ENCODE peak calls at places on chromosomes 1 and 21, in five cellular contexts. One of them, this sample, is unnamed.

GRCh38 chr1:24374891-24375786 is 38.4 kb downstream of the STPG1 start:
- DNase-seq in K562: no peak
- DNase-seq in sigmoid colon: no peak
- DNase-seq in ovary: no peak
- DNase-seq in A549: no peak
- DNase-seq in this sample: no peak

GRCh38 chr1:10857689-10858088 is 61.2 kb upstream of the CASZ1 start:
- DNase-seq in K562: no peak
- DNase-seq in sigmoid colon: no peak
- DNase-seq in ovary: no peak
- DNase-seq in A549: no peak
- DNase-seq in this sample: no peak

GRCh38 chr1:32652244-32652962 is 1.4 kb downstream of the RBBP4 start:
- DNase-seq in K562: no peak
- DNase-seq in sigmoid colon: no peak
- DNase-seq in ovary: no peak
- DNase-seq in A549: no peak
- DNase-seq in this sample: no peak

GRCh38 chr1:200380589-200381021 is 29.2 kb downstream of the ZNF281 start:
- DNase-seq in K562: no peak
- DNase-seq in sigmoid colon: no peak
- DNase-seq in ovary: no peak
- DNase-seq in A549: no peak
- DNase-seq in this sample: no peak

GRCh38 chr1:100530901-100531487 is 6.9 kb upstream of the GPR88 start:
- DNase-seq in K562: no peak
- DNase-seq in sigmoid colon: peak; percentile 81
- DNase-seq in ovary: no peak
- DNase-seq in A549: no peak
- DNase-seq in this sample: peak; percentile 25

GRCh38 chr21:28257276-28257675 is 735.4 kb downstream of the LTN1 start:
- DNase-seq in K562: no peak
- DNase-seq in sigmoid colon: no peak
- DNase-seq in ovary: no peak
- DNase-seq in A549: no peak
- DNase-seq in this sample: no peak

GRCh38 chr1:111702504-111703050 is 36.6 kb downstream of the INKA2 start:
- DNase-seq in K562: no peak
- DNase-seq in sigmoid colon: no peak
- DNase-seq in ovary: no peak
- DNase-seq in A549: no peak
- DNase-seq in this sample: no peak

GRCh38 chr1:20183035-20183434 is 2.9 kb upstream of the UBXN10 start:
- DNase-seq in K562: no peak
- DNase-seq in sigmoid colon: no peak
- DNase-seq in ovary: no peak
- DNase-seq in A549: no peak
- DNase-seq in this sample: no peak

GRCh38 chr1:232942413-232943294 is 7.8 kb upstream of the NTPCR start:
- DNase-seq in K562: no peak
- DNase-seq in sigmoid colon: no peak
- DNase-seq in ovary: no peak
- DNase-seq in A549: no peak
- DNase-seq in this sample: no peak

GRCh38 chr1:165895451-165895871 is 68.0 kb downstream of the UCK2 start:
- DNase-seq in K562: no peak
- DNase-seq in sigmoid colon: no peak
- DNase-seq in ovary: no peak
- DNase-seq in A549: no peak
- DNase-seq in this sample: no peak

GRCh38 chr21:36478941-36479340 is 981 bp downstream of the CLDN14 start:
- DNase-seq in K562: no peak
- DNase-seq in sigmoid colon: no peak
- DNase-seq in ovary: no peak
- DNase-seq in A549: peak; percentile 15
- DNase-seq in this sample: no peak

GRCh38 chr21:36480618-36481017 is 696 bp upstream of the CLDN14 start:
- DNase-seq in K562: no peak
- DNase-seq in sigmoid colon: no peak
- DNase-seq in ovary: no peak
- DNase-seq in A549: no peak
- DNase-seq in this sample: no peak

GRCh38 chr21:36481639-36482038 is 1.7 kb upstream of the CLDN14 start:
- DNase-seq in K562: no peak
- DNase-seq in sigmoid colon: no peak
- DNase-seq in ovary: peak; percentile 53
- DNase-seq in A549: no peak
- DNase-seq in this sample: no peak

GRCh38 chr21:36478207-36478701 is 1.7 kb downstream of the CLDN14 start:
- DNase-seq in K562: no peak
- DNase-seq in sigmoid colon: no peak
- DNase-seq in ovary: no peak
- DNase-seq in A549: peak; percentile 73
- DNase-seq in this sample: no peak

GRCh38 chr21:36479415-36480402 is at the start of gene CLDN14:
- DNase-seq in K562: no peak
- DNase-seq in sigmoid colon: no peak
- DNase-seq in ovary: no peak
- DNase-seq in A549: no peak
- DNase-seq in this sample: peak; percentile 65
- TF ChIP-seq EP300 in K562: no peak
- TF ChIP-seq EP300 in sigmoid colon: no peak
- TF ChIP-seq EP300 in ovary: no peak
- TF ChIP-seq EP300 in A549: no peak
- TF ChIP-seq EP300 in this sample: no peak

DNA sequence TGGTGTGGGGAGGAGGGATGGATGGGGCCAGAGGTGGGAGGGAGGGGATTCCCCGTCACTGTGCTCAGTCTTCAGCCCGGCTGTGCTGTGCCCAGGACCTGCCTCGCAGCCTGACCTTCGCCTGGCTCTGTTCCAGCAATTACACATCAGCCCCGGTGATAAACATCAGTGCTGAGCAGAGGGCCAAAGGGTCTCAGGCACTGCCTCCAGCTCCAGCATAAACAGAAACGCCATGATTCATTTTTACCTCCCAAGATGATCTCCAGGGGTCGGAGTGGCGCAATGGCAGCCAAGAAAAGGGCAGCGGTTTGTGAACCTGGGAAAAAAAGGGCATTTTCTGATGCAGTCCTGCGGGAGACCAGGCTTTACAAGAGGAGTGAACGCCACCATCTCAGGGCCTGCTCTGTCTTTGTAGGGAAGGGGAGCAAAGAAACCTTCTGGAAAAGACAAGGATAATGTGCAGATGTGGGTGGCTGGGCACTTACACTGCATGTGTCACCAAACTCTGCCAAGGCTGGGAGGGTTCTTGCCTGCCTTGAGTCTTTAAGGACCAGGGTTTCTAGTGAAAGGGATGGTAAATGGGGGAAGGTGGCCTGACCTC is 28.1 kb downstream of the SHISA4 start:
- DNase-seq in K562: peak; percentile 72
- DNase-seq in sigmoid colon: peak; percentile 95
- DNase-seq in ovary: peak; percentile 80
- DNase-seq in A549: peak; percentile 67
- DNase-seq in this sample: peak; percentile 55
- TF ChIP-seq EP300 in K562: peak; percentile 23
- TF ChIP-seq EP300 in sigmoid colon: peak; percentile 57
- TF ChIP-seq EP300 in ovary: no peak
- TF ChIP-seq EP300 in A549: peak; percentile 49
- TF ChIP-seq EP300 in this sample: peak; percentile 77

DNA sequence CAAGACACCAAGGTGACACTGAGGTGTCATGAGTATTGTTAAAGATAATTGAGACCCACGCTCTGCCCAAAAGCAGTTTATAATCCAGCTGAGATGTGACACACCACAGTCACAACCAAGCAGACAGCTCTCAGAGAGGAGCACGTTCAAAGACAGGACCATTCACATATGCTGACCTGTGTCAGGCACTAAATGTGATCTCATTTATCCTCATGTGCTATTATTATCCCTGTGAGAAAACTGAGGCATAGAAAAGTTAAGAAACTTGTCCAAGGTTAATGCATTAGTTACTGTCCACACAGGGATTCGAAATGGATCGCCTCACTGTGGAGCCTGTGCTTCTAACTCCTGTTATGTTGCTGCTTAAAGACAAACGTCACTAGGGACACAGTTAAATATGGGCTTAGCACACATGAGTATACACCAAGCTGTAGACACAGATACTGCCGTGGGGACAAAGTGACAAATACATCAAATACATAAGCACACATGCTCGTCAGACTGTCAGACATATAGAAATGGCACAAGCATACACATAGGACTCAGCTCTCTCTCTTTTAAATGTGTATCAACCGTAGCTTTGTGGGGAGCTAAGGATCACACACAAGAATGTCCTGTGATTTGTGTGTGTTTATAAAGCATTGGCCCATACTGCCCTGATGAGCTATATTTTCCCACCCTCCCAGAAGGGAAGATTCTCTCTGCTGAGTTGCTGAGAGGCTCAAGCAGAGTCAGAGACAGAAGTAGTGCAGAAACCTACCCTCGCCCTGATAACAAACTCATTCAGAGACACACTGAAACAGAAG is 3.5 kb upstream of the IGSF8 start:
- DNase-seq in K562: no peak
- DNase-seq in sigmoid colon: no peak
- DNase-seq in ovary: no peak
- DNase-seq in A549: no peak
- DNase-seq in this sample: no peak
- TF ChIP-seq EP300 in K562: no peak
- TF ChIP-seq EP300 in sigmoid colon: no peak
- TF ChIP-seq EP300 in ovary: no peak
- TF ChIP-seq EP300 in A549: no peak
- TF ChIP-seq EP300 in this sample: no peak

GRCh38 chr1:27322569-27323116 is 680 bp downstream of the TMEM222 start:
- DNase-seq in K562: peak; percentile 41
- DNase-seq in sigmoid colon: no peak
- DNase-seq in ovary: no peak
- DNase-seq in A549: no peak
- DNase-seq in this sample: no peak

GRCh38 chr1:27318137-27318536 is 3.8 kb upstream of the TMEM222 start:
- DNase-seq in K562: no peak
- DNase-seq in sigmoid colon: no peak
- DNase-seq in ovary: no peak
- DNase-seq in A549: no peak
- DNase-seq in this sample: no peak

GRCh38 chr1:27318596-27318995 is 3.4 kb upstream of the TMEM222 start:
- DNase-seq in K562: peak; percentile 71
- DNase-seq in sigmoid colon: no peak
- DNase-seq in ovary: no peak
- DNase-seq in A549: no peak
- DNase-seq in this sample: no peak

GRCh38 chr1:27325286-27325685 is 3.3 kb downstream of the TMEM222 start:
- DNase-seq in K562: no peak
- DNase-seq in sigmoid colon: no peak
- DNase-seq in ovary: no peak
- DNase-seq in A549: no peak
- DNase-seq in this sample: no peak

GRCh38 chr1:27321813-27322568 is at the start of gene TMEM222:
- DNase-seq in K562: peak; percentile 98
- DNase-seq in sigmoid colon: peak; percentile 99
- DNase-seq in ovary: peak; percentile 97
- DNase-seq in A549: peak; percentile 95
- DNase-seq in this sample: peak; percentile 98
- TF ChIP-seq EP300 in K562: no peak
- TF ChIP-seq EP300 in sigmoid colon: peak; percentile 76
- TF ChIP-seq EP300 in ovary: peak; percentile 35
- TF ChIP-seq EP300 in A549: no peak
- TF ChIP-seq EP300 in this sample: no peak

DNA sequence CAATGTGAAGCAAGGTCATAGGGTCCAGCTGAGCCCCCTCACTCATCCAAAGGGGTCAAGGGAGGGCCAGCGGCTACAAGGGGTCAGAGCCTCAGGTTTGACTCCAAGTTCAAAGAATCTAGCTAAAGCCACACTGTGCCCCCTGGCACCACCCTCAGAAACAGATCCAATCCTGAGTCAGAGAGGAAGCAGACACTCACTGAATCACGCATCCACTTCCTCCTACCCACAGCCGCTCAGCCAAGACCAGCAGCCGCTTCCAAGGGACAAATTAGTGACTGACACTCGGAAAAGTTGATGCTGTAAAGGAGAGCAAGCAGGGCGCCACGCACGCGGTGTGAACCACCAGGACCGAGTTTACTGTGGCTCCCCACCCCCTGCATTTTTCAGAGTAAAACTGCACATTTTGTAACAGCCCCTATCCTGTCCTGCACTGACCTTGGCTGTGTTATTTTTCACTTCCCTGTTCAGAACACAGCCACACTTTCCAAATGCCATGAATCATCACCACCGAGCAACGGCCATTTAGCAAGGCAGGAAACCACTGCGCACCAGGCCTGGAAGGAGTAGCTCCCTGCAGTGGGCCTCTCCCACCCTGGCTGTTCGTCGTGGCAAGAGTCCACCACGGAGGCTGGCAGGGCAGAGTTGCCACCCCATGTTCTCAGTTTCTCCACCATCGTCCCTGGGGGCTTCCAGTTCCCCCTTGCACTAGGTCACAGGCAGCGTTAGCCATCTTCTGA is 147.8 kb downstream of the TOMM20 start:
- DNase-seq in K562: no peak
- DNase-seq in sigmoid colon: peak; percentile 94
- DNase-seq in ovary: peak; percentile 82
- DNase-seq in A549: peak; percentile 80
- DNase-seq in this sample: peak; percentile 67
- TF ChIP-seq EP300 in K562: peak; percentile 62
- TF ChIP-seq EP300 in sigmoid colon: peak; percentile 70
- TF ChIP-seq EP300 in ovary: peak; percentile 80
- TF ChIP-seq EP300 in A549: no peak
- TF ChIP-seq EP300 in this sample: peak; percentile 88

GRCh38 chr1:151611288-151611790 is 511 bp upstream of the SNX27 start:
- DNase-seq in K562: peak; percentile 19
- DNase-seq in sigmoid colon: peak; percentile 80
- DNase-seq in ovary: no peak
- DNase-seq in A549: no peak
- DNase-seq in this sample: peak; percentile 30
- TF ChIP-seq EP300 in K562: no peak
- TF ChIP-seq EP300 in sigmoid colon: peak; percentile 7
- TF ChIP-seq EP300 in ovary: peak; percentile 80
- TF ChIP-seq EP300 in A549: no peak
- TF ChIP-seq EP300 in this sample: no peak

GRCh38 chr1:106868828-106869227 is 187.6 kb upstream of the PRMT6 start:
- DNase-seq in K562: no peak
- DNase-seq in sigmoid colon: no peak
- DNase-seq in ovary: no peak
- DNase-seq in A549: no peak
- DNase-seq in this sample: no peak
- TF ChIP-seq EP300 in K562: no peak
- TF ChIP-seq EP300 in sigmoid colon: no peak
- TF ChIP-seq EP300 in ovary: no peak
- TF ChIP-seq EP300 in A549: no peak
- TF ChIP-seq EP300 in this sample: no peak